ENCODE peak calls at places on chromosomes 3 and 15, in four cellular contexts. O is naive thymus-derived CD8-positive, alpha-beta T cell; P is NCI-H1092; N is activated gamma-delta T cell treated with Interleukin-2 at 50 U/mL for 16 hours. Q is an unnamed sample.

GRCh38 chr3:124834723-124835718 is 52.1 kb downstream of the ITGB5 start:
- DNase-seq in P (peak; percentile 71), N (peak; percentile 40), O (peak; percentile 36), Q (peak; percentile 67)

GRCh38 chr3:156751461-156752025 is 74.6 kb upstream of the LEKR1 start:
- DNase-seq in N (no peak), O (no peak), P (no peak), Q (no peak)

GRCh38 chr3:58326267-58326932 is 6.3 kb upstream of the PXK start:
- DNase-seq in O (no peak), N (no peak), P (no peak), Q (no peak)

GRCh38 chr15:40038267-40038653 is 721 bp downstream of the SRP14 start:
- DNase-seq in P (no peak), O (no peak), N (no peak), Q (no peak)

GRCh38 chr3:149581681-149582349 is 76.0 kb downstream of the WWTR1 start:
- DNase-seq in O (no peak), P (no peak), N (no peak), Q (no peak)

GRCh38 chr3:31114929-31115283 is 220.4 kb upstream of the GADL1 start:
- DNase-seq in O (no peak), N (no peak), P (no peak), Q (no peak)

GRCh38 chr15:42134617-42135243 is 21.7 kb downstream of the PLA2G4F start:
- DNase-seq in N (no peak), P (no peak), O (peak; percentile 6), Q (no peak)

GRCh38 chr3:14224895-14225294 is 46.3 kb downstream of the LSM3 start:
- DNase-seq in N (no peak), O (no peak), P (no peak), Q (no peak)

GRCh38 chr3:184582998-184583344 is 21.4 kb downstream of the EPHB3 start:
- DNase-seq in N (no peak), P (no peak), O (no peak), Q (no peak)

GRCh38 chr3:130316164-130316563 is 29.3 kb upstream of the COL6A5 start:
- DNase-seq in P (no peak), N (no peak), O (no peak), Q (no peak)